ENCODE peak calls at places on chromosome 1, in nine cellular contexts. A is Daoy; I is Caki2; N is globus pallidus; Q is NCI-H1436 treated with DMSO at 0.1 percent for 48 hours; J is stimulated activated CD4-positive, alpha-beta T cell treated with anti-CD3 and anti-CD28 coated beads, Interleukin-4, amount 100 ng/mL, for 24 hours; C is sciatic nerve; F is HCEC 1CT; U is Kasumi-1. V is an unnamed sample.

GRCh38 chr1:151994956-151995355 is 1.3 kb upstream of the S100A10 start:
- DNase-seq in A (peak), I (peak), N (no peak), Q (no peak), J (no peak), C (no peak), F (peak), U (no peak), V (no peak)

GRCh38 chr1:170213598-170213997 is 67.8 kb downstream of the NTMT2 start:
- DNase-seq in A (no peak), I (no peak), N (no peak), Q (no peak), J (no peak), C (peak), F (no peak), U (no peak), V (no peak)

GRCh38 chr1:231240531-231240882 is 505 bp upstream of the GNPAT start:
- DNase-seq in A (no peak), I (no peak), N (no peak), Q (no peak), J (no peak), C (no peak), F (peak), U (peak), V (no peak)

GRCh38 chr1:154434346-154435075 is 29.4 kb downstream of the IL6R start:
- DNase-seq in A (no peak), I (no peak), N (peak), Q (no peak), J (no peak), C (peak), F (no peak), U (no peak), V (peak)

GRCh38 chr1:111030590-111030989 is 66.9 kb upstream of the LRIF1 start:
- DNase-seq in A (peak), I (peak), N (peak), Q (no peak), J (peak), C (no peak), F (peak), U (peak), V (no peak)

GRCh38 chr1:228272831-228273571 is 65.2 kb downstream of the OBSCN start:
- DNase-seq in A (no peak), I (no peak), N (no peak), Q (no peak), J (no peak), C (no peak), F (no peak), U (no peak), V (peak)

GRCh38 chr1:75992312-75992711 is 60.1 kb upstream of the ASB17 start:
- DNase-seq in A (peak), I (no peak), N (no peak), Q (no peak), J (no peak), C (no peak), F (peak), U (no peak), V (no peak)

GRCh38 chr1:21289700-21290545 is at the start of gene ECE1:
- DNase-seq in A (peak), I (peak), N (no peak), Q (no peak), J (peak), C (no peak), F (no peak), U (no peak), V (peak)

GRCh38 chr1:145885738-145886287 is at the start of gene ANKRD35:
- DNase-seq in A (peak), I (peak), N (peak), Q (no peak), J (peak), C (peak), F (peak), U (peak), V (peak)

GRCh38 chr1:201391651-201392511 is 7.2 kb downstream of the LAD1 start:
- DNase-seq in A (no peak), I (no peak), N (no peak), Q (no peak), J (no peak), C (no peak), F (peak), U (no peak), V (no peak)

GRCh38 chr1:170872663-170873062 is 62.7 kb upstream of the MROH9 start:
- DNase-seq in A (no peak), I (no peak), N (peak), Q (no peak), J (no peak), C (no peak), F (no peak), U (no peak), V (no peak)

GRCh38 chr1:5975133-5975880 is 16.9 kb downstream of the NPHP4 start:
- DNase-seq in A (peak), I (peak), N (peak), Q (no peak), J (peak), C (peak), F (peak), U (peak), V (peak)

GRCh38 chr1:1842360-1843146 is 48.3 kb downstream of the GNB1 start:
- DNase-seq in A (no peak), I (no peak), N (no peak), Q (peak), J (no peak), C (no peak), F (no peak), U (no peak), V (no peak)

GRCh38 chr1:196361112-196361714 is 247.0 kb downstream of the KCNT2 start:
- DNase-seq in A (no peak), I (peak), N (no peak), Q (no peak), J (no peak), C (no peak), F (peak), U (no peak), V (no peak)

GRCh38 chr1:9910080-9910424 is at the start of gene CTNNBIP1:
- DNase-seq in A (no peak), I (no peak), N (no peak), Q (no peak), J (no peak), C (no peak), F (no peak), U (peak), V (no peak)